ENCODE peak calls at places on chromosomes 1 and 21, in seven cellular contexts. M is left ventricle myocardium inferior, U is A549, Y is IMR-90, P is PC-3, L is kidney, D is tibial nerve. S is an unnamed sample.

GRCh38 chr1:42747125-42747524 is 7.1 kb upstream of the CLDN19 start:
- DNase-seq in M (peak; percentile 40), U (no peak), Y (no peak), P (peak; percentile 31), L (no peak), D (peak; percentile 19), S (peak; percentile 84)

GRCh38 chr1:117036018-117036421 is 24.1 kb upstream of the TTF2 start:
- DNase-seq in M (no peak), U (no peak), Y (no peak), P (no peak), L (no peak), D (no peak), S (no peak)

GRCh38 chr21:42684109-42684916 is 30.9 kb downstream of the PDE9A start:
- DNase-seq in M (no peak), U (no peak), Y (no peak), P (peak; percentile 28), L (no peak), D (no peak), S (peak; percentile 41)

GRCh38 chr1:219529116-219529515 is 83.8 kb downstream of the ZC3H11B start:
- DNase-seq in M (no peak), U (no peak), Y (no peak), P (no peak), L (no peak), D (no peak), S (no peak)

GRCh38 chr1:47624531-47624930 is 186.7 kb downstream of the FOXD2 start:
- DNase-seq in M (no peak), U (no peak), Y (no peak), P (peak; percentile 25), L (no peak), D (no peak), S (no peak)

GRCh38 chr1:56194911-56195310 is 384.5 kb downstream of the PLPP3 start:
- DNase-seq in M (no peak), U (no peak), Y (peak; percentile 76), P (no peak), L (no peak), D (no peak), S (no peak)

GRCh38 chr21:45496968-45497845 is 45.0 kb downstream of the SLC19A1 start:
- DNase-seq in M (peak; percentile 15), U (no peak), Y (no peak), P (no peak), L (peak; percentile 73), D (no peak), S (peak; percentile 80)

GRCh38 chr1:113904292-113904673 is 316 bp downstream of the AP4B1 start:
- DNase-seq in M (no peak), U (no peak), Y (no peak), P (no peak), L (no peak), D (no peak), S (no peak)

GRCh38 chr1:235852887-235853286 is 13.8 kb downstream of the LYST start:
- DNase-seq in M (no peak), U (no peak), Y (no peak), P (no peak), L (no peak), D (no peak), S (no peak)

GRCh38 chr1:15028117-15028516 is 125.4 kb upstream of the TMEM51 start:
- DNase-seq in M (peak; percentile 39), U (peak; percentile 9), Y (peak; percentile 85), P (peak; percentile 52), L (peak; percentile 97), D (no peak), S (no peak)

GRCh38 chr1:36187800-36188593 is 32.0 kb downstream of the MAP7D1 start:
- DNase-seq in M (peak; percentile 82), U (peak; percentile 88), Y (peak; percentile 92), P (peak; percentile 91), L (peak; percentile 93), D (peak; percentile 74), S (peak; percentile 91)

DNA sequence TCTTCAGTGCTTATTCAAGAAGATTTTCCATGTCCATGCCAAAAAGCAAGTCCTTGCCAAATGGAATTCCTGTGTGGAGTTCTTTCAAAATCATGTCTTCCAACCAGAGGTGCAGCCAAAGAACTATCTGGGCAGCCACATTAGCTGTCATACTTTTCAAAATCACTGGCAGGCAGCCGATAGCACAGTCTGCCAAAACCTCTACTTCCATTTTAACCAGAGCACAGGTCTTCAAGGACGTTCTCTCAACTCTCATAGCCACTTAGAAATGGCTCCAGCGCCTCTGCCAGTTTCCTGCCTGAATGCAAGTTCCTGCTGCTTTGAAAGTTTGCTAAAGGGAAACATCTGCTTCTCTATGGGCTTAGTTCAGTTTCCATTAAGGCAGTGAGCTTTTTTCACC is 975.7 kb upstream of the ADGRL4 start:
- DNase-seq in M (peak; percentile 83), U (no peak), Y (peak; percentile 83), P (no peak), L (peak; percentile 39), D (peak; percentile 34), S (no peak)
- H3K4me3 ChIP-seq in M (peak overlapping the region; percentile 14), U (no peak overlapping the region), Y (no peak overlapping the region), P (no peak overlapping the region), L (no peak overlapping the region), D (no peak overlapping the region), S (no peak overlapping the region)

DNA sequence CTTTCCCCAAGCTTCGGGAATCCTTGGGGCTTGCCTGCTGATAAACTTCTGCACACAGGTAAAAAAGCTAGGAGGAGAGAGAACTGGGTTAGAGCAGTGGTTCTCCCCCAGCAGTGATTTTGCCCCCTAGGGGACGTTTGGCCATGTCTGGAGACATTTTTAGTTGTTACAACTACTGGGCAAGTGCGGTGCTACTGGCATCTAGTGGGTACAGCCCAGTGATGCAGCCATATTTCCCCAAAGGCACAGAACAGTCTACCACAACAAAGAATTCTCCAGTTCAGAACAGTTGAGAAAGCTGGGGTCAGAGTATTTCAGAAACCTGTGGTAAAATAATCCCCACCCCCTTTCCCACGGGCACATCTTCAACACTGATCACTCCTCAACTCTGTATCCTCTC is 41.3 kb downstream of the LRRC71 start:
- DNase-seq in M (no peak), U (peak; percentile 41), Y (no peak), P (peak; percentile 44), L (no peak), D (no peak), S (no peak)
- TF ChIP-seq CTCF in M (no peak), U (peak; percentile 25), Y (no peak), P (peak; percentile 78), L (no peak), D (no peak), S (no peak)

GRCh38 chr1:8468751-8469150 is 150.8 kb downstream of the SLC45A1 start:
- DNase-seq in M (no peak), U (no peak), Y (no peak), P (no peak), L (no peak), D (no peak), S (no peak)
- H3K4me1 ChIP-seq in M (peaks cover 35% of the 10 kb centered on the region), U (peaks cover 12% of the 10 kb centered on the region), Y (peaks cover 23% of the 10 kb centered on the region), P (peaks cover 2% of the 10 kb centered on the region), L (peaks cover 36% of the 10 kb centered on the region), D (no peaks in the 10 kb centered on the region), S (peaks cover 38% of the 10 kb centered on the region)

DNA sequence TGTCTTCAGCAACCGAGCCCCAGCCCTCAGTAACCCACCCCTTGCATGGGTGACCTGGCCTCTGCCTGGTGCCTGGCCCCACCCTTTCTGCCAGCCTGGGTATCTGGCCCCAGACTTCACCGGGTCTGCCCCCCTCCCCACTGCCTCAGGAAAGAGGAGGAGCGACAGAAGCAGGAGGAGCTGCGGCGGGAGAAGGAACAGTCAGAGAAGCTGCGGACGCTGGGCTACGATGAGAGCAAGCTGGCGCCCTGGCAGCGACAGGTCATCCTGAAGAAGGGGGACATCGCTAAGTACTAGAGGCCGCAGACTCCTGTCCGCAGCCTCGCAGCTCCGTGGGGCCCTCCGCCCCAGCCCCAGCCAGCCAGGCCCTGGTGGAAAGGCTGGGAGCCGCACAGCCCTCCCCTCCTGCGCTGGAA is 6.1 kb downstream of the TNFRSF25 start:
- DNase-seq in M (no peak), U (no peak), Y (no peak), P (no peak), L (peak; percentile 64), D (no peak), S (no peak)
- H3K4me3 ChIP-seq in M (peak overlapping the region; percentile 54), U (no peak overlapping the region), Y (no peak overlapping the region), P (no peak overlapping the region), L (no peak overlapping the region), D (peak overlapping the region; percentile 25), S (no peak overlapping the region)

DNA sequence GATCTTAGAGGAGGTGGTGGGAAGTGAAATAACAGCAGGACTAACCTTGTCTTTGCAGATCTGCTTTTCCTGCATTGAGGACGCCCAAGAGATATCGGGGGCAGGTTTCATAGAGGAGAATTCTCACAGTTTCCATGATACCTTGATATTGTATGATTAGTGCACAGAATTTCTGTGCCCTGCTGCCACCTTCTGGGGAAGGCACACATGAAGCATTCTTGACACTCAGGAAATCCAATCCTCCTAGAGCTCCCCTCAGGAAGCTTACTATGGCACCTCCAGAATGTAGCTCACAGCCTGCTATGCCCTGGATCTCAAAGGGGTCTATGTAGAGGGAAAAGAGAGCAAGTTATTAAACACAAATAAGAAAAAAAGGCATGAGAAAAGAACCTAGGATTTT is 1.5 kb downstream of the CD1B start:
- DNase-seq in M (no peak), U (peak; percentile 16), Y (no peak), P (peak; percentile 28), L (no peak), D (no peak), S (no peak)
- TF ChIP-seq CTCF in M (no peak), U (peak; percentile 17), Y (no peak), P (peak; percentile 58), L (peak; percentile 7), D (no peak), S (peak; percentile 49)